ENCODE peak calls at places on chromosomes 16 and 17, in six cellular contexts. One of them, this sample, is unnamed. For H3K4me1, the result is how much of the 10 kb centered on the place peaks cover.

GRCh38 chr16:4309102-4309832 is 6.6 kb upstream of the GLIS2 start:
- DNase-seq in left lung: no peak
- DNase-seq in CD8-positive, alpha-beta T cell: no peak
- DNase-seq in tibial artery: no peak
- DNase-seq in heart left ventricle: no peak
- DNase-seq in lung: no peak
- DNase-seq in this sample: no peak

GRCh38 chr16:50697881-50698767 is 4.7 kb downstream of the NOD2 start:
- DNase-seq in tibial artery: peak
- DNase-seq in heart left ventricle: peak
- DNase-seq in lung: no peak
- DNase-seq in CD8-positive, alpha-beta T cell: no peak
- DNase-seq in left lung: peak
- DNase-seq in this sample: no peak

GRCh38 chr17:31413871-31414589 is 22.6 kb downstream of the RAB11FIP4 start:
- DNase-seq in tibial artery: no peak
- DNase-seq in lung: no peak
- DNase-seq in heart left ventricle: peak
- DNase-seq in CD8-positive, alpha-beta T cell: no peak
- DNase-seq in left lung: no peak
- DNase-seq in this sample: no peak

GRCh38 chr16:622920-623280 is 7.9 kb upstream of the WFIKKN1 start:
- DNase-seq in left lung: no peak
- DNase-seq in tibial artery: no peak
- DNase-seq in lung: no peak
- DNase-seq in CD8-positive, alpha-beta T cell: no peak
- DNase-seq in heart left ventricle: peak
- DNase-seq in this sample: no peak

GRCh38 chr16:17437142-17437720 is 33.5 kb downstream of the XYLT1 start:
- DNase-seq in heart left ventricle: no peak
- DNase-seq in left lung: no peak
- DNase-seq in CD8-positive, alpha-beta T cell: no peak
- DNase-seq in lung: no peak
- DNase-seq in tibial artery: peak
- DNase-seq in this sample: no peak

GRCh38 chr16:79328327-79329162 is 272.0 kb downstream of the MAF start:
- DNase-seq in left lung: peak
- DNase-seq in lung: no peak
- DNase-seq in tibial artery: no peak
- DNase-seq in heart left ventricle: no peak
- DNase-seq in CD8-positive, alpha-beta T cell: no peak
- DNase-seq in this sample: no peak

GRCh38 chr17:80254396-80255241 is 6.0 kb upstream of the RNF213 start:
- DNase-seq in heart left ventricle: no peak
- DNase-seq in left lung: peak
- DNase-seq in tibial artery: no peak
- DNase-seq in lung: peak
- DNase-seq in CD8-positive, alpha-beta T cell: no peak
- DNase-seq in this sample: peak

GRCh38 chr16:49859139-49859947 is 3.4 kb upstream of the ZNF423 start:
- DNase-seq in lung: peak
- DNase-seq in tibial artery: peak
- DNase-seq in heart left ventricle: peak
- DNase-seq in CD8-positive, alpha-beta T cell: no peak
- DNase-seq in left lung: no peak
- DNase-seq in this sample: no peak

GRCh38 chr17:28404461-28404811 is 1.6 kb downstream of the SLC46A1 start:
- DNase-seq in CD8-positive, alpha-beta T cell: no peak
- DNase-seq in left lung: no peak
- DNase-seq in lung: no peak
- DNase-seq in heart left ventricle: no peak
- DNase-seq in tibial artery: no peak
- DNase-seq in this sample: no peak
- H3K4me1 ChIP-seq in CD8-positive, alpha-beta T cell: under half
- H3K4me1 ChIP-seq in left lung: half or more
- H3K4me1 ChIP-seq in lung: under half
- H3K4me1 ChIP-seq in heart left ventricle: under half
- H3K4me1 ChIP-seq in tibial artery: under half
- H3K4me1 ChIP-seq in this sample: under half

GRCh38 chr16:68116256-68116853 is 31.2 kb downstream of the NFATC3 start:
- DNase-seq in tibial artery: no peak
- DNase-seq in CD8-positive, alpha-beta T cell: no peak
- DNase-seq in lung: no peak
- DNase-seq in left lung: no peak
- DNase-seq in heart left ventricle: no peak
- DNase-seq in this sample: no peak
- TF ChIP-seq CTCF in tibial artery: no peak
- TF ChIP-seq CTCF in CD8-positive, alpha-beta T cell: peak
- TF ChIP-seq CTCF in lung: peak
- TF ChIP-seq CTCF in left lung: no peak
- TF ChIP-seq CTCF in heart left ventricle: peak
- TF ChIP-seq CTCF in this sample: peak

GRCh38 chr17:50806141-50806643 is 29.2 kb upstream of the WFIKKN2 start:
- DNase-seq in lung: no peak
- DNase-seq in tibial artery: no peak
- DNase-seq in CD8-positive, alpha-beta T cell: no peak
- DNase-seq in left lung: no peak
- DNase-seq in heart left ventricle: no peak
- DNase-seq in this sample: no peak

GRCh38 chr17:50805486-50805885 is 29.9 kb upstream of the WFIKKN2 start:
- DNase-seq in CD8-positive, alpha-beta T cell: no peak
- DNase-seq in left lung: no peak
- DNase-seq in tibial artery: no peak
- DNase-seq in lung: no peak
- DNase-seq in heart left ventricle: no peak
- DNase-seq in this sample: no peak

GRCh38 chr17:50800196-50800700 is 32.9 kb upstream of the ANKRD40CL start:
- DNase-seq in CD8-positive, alpha-beta T cell: no peak
- DNase-seq in lung: no peak
- DNase-seq in left lung: no peak
- DNase-seq in tibial artery: no peak
- DNase-seq in heart left ventricle: no peak
- DNase-seq in this sample: no peak

GRCh38 chr17:50803676-50804075 is 31.7 kb upstream of the WFIKKN2 start:
- DNase-seq in tibial artery: no peak
- DNase-seq in CD8-positive, alpha-beta T cell: no peak
- DNase-seq in heart left ventricle: no peak
- DNase-seq in left lung: no peak
- DNase-seq in lung: no peak
- DNase-seq in this sample: no peak

DNA sequence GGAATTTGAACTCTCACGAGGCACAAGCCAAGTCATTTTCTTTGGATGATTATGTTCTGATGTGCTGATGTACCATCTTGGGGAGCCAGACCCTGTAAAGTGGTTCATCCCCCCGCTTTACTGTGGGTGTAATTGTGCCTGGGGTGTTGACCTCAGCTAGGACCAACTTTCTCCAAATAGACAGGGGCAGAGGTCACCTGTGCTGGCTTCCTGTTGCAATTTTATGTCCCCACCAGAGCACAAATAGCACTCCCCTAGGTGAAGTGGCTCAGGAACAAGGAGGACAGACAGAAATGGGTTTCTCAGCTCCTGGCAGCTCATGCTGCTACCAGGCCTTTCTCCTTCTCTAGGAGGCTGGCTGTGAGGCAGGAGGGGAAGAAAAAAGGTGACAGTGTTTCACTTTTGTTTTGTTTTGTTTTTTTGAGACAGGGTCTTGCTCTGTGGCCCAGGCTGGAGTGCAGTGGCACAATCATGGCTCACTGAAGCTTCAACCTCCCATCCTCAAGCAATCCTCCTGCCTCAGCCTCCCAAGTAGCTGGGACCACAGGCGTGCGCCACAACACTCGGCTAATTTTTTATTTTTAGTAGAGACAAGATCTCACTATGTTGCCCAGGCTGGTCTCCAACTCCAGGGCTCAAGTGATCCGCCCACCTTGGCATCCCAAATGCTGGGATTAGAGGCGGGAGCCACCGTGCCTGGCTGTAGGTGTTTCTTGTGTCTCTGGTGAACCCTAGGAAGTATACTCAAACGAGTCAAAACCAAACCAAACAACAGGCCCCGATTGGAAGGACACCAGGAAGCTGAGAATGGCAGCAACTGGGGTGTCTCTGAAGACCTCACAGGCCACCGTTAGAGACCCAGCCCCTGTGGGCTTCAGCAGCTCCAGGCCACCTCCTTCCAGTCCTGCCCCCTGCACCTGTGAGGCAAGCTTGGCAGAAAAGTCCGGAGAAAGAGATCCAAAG is 32.5 kb upstream of the WFIKKN2 start:
- DNase-seq in tibial artery: no peak
- DNase-seq in left lung: no peak
- DNase-seq in CD8-positive, alpha-beta T cell: no peak
- DNase-seq in heart left ventricle: no peak
- DNase-seq in lung: no peak
- DNase-seq in this sample: no peak
- H3K4me3 ChIP-seq in tibial artery: no peak
- H3K4me3 ChIP-seq in left lung: no peak
- H3K4me3 ChIP-seq in CD8-positive, alpha-beta T cell: no peak
- H3K4me3 ChIP-seq in heart left ventricle: no peak
- H3K4me3 ChIP-seq in lung: no peak
- H3K4me3 ChIP-seq in this sample: no peak

GRCh38 chr17:2025622-2026309 is 632 bp upstream of the RTN4RL1 start:
- DNase-seq in lung: peak
- DNase-seq in left lung: peak
- DNase-seq in tibial artery: peak
- DNase-seq in CD8-positive, alpha-beta T cell: no peak
- DNase-seq in heart left ventricle: peak
- DNase-seq in this sample: peak

GRCh38 chr17:2028737-2029136 is 1.2 kb upstream of the DPH1 start:
- DNase-seq in lung: no peak
- DNase-seq in left lung: no peak
- DNase-seq in CD8-positive, alpha-beta T cell: no peak
- DNase-seq in heart left ventricle: no peak
- DNase-seq in tibial artery: no peak
- DNase-seq in this sample: no peak

GRCh38 chr17:2025220-2025621 is at the start of gene RTN4RL1:
- DNase-seq in CD8-positive, alpha-beta T cell: peak
- DNase-seq in tibial artery: peak
- DNase-seq in left lung: peak
- DNase-seq in heart left ventricle: peak
- DNase-seq in lung: peak
- DNase-seq in this sample: peak

GRCh38 chr17:2028234-2028614 is 1.7 kb upstream of the DPH1 start:
- DNase-seq in left lung: no peak
- DNase-seq in tibial artery: no peak
- DNase-seq in heart left ventricle: no peak
- DNase-seq in lung: no peak
- DNase-seq in CD8-positive, alpha-beta T cell: no peak
- DNase-seq in this sample: no peak

DNA sequence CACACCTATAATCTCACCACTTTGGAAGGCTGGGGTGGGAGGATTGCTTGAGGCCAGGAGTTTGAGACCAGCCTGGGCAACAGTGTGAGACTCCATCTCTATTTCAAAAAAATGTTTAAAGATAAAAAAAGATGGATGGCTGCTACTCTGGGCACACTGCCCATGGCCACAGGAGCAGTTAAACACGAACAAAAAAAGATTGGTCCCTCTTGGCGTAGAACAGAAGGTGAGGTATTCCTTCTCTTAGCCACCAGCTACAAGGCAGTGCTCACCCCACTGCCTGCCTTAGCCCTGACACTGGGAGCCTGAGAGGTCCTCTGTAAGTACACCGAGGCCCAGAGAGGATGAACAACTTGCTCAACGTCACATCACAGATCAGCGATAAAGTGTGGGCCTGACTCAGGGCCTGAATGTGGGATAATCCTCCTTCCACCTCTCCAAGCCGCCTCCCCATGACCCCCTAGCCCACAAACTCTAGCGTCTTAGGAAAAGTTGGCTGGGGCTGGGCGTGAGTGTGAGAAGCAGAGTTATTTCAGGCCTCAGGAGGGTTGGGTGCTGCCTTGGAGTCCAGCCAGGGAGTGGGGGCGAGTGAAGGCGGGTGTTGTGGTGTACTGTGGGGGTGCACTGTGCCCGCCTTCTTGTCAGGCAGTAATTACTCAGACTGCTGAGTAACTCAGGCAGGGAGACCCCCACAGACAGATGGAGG is 2.3 kb upstream of the DPH1 start:
- DNase-seq in tibial artery: no peak
- DNase-seq in heart left ventricle: no peak
- DNase-seq in lung: no peak
- DNase-seq in CD8-positive, alpha-beta T cell: no peak
- DNase-seq in left lung: no peak
- DNase-seq in this sample: no peak
- H3K4me1 ChIP-seq in tibial artery: under half
- H3K4me1 ChIP-seq in heart left ventricle: under half
- H3K4me1 ChIP-seq in lung: under half
- H3K4me1 ChIP-seq in CD8-positive, alpha-beta T cell: under half
- H3K4me1 ChIP-seq in left lung: half or more
- H3K4me1 ChIP-seq in this sample: under half

GRCh38 chr17:81576621-81577277 is 24.6 kb upstream of the FAAP100 start:
- DNase-seq in left lung: no peak
- DNase-seq in tibial artery: no peak
- DNase-seq in heart left ventricle: no peak
- DNase-seq in lung: no peak
- DNase-seq in CD8-positive, alpha-beta T cell: no peak
- DNase-seq in this sample: peak
- TF ChIP-seq CTCF in left lung: no peak
- TF ChIP-seq CTCF in tibial artery: no peak
- TF ChIP-seq CTCF in heart left ventricle: no peak
- TF ChIP-seq CTCF in lung: no peak
- TF ChIP-seq CTCF in CD8-positive, alpha-beta T cell: no peak
- TF ChIP-seq CTCF in this sample: no peak

This sample was measured in PC-9.